ENCODE peak calls at places on chromosomes 1 and 21, in eight cellular contexts. One of them, this sample, is unnamed.

GRCh38 chr1:171869097-171869496 is 27.8 kb downstream of the DNM3 start:
- DNase-seq in testis: no peak
- DNase-seq in stimulated activated CD4-positive, alpha-beta T cell treated with anti-CD3 and anti-CD28 coated beads, Interleukin-15, amount 100 ng/mL, for 1 hour: no peak
- DNase-seq in fibroblast of the aortic adventitia: no peak
- DNase-seq in glutamatergic neuron: no peak
- DNase-seq in OCI-LY7: no peak
- DNase-seq in smooth muscle cell of the brain vasculature: no peak
- DNase-seq in mesothelial cell of epicardium: no peak
- DNase-seq in this sample: no peak

GRCh38 chr1:56326056-56326455 is 253.3 kb downstream of the PLPP3 start:
- DNase-seq in testis: no peak
- DNase-seq in stimulated activated CD4-positive, alpha-beta T cell treated with anti-CD3 and anti-CD28 coated beads, Interleukin-15, amount 100 ng/mL, for 1 hour: no peak
- DNase-seq in fibroblast of the aortic adventitia: peak; percentile 22
- DNase-seq in glutamatergic neuron: no peak
- DNase-seq in OCI-LY7: no peak
- DNase-seq in smooth muscle cell of the brain vasculature: no peak
- DNase-seq in mesothelial cell of epicardium: no peak
- DNase-seq in this sample: peak; percentile 47

GRCh38 chr1:18155881-18156385 is 48.3 kb downstream of the IGSF21 start:
- DNase-seq in testis: no peak
- DNase-seq in stimulated activated CD4-positive, alpha-beta T cell treated with anti-CD3 and anti-CD28 coated beads, Interleukin-15, amount 100 ng/mL, for 1 hour: no peak
- DNase-seq in fibroblast of the aortic adventitia: no peak
- DNase-seq in glutamatergic neuron: no peak
- DNase-seq in OCI-LY7: no peak
- DNase-seq in smooth muscle cell of the brain vasculature: no peak
- DNase-seq in mesothelial cell of epicardium: no peak
- DNase-seq in this sample: no peak

GRCh38 chr21:28193189-28193588 is 799.5 kb downstream of the LTN1 start:
- DNase-seq in testis: no peak
- DNase-seq in stimulated activated CD4-positive, alpha-beta T cell treated with anti-CD3 and anti-CD28 coated beads, Interleukin-15, amount 100 ng/mL, for 1 hour: no peak
- DNase-seq in fibroblast of the aortic adventitia: no peak
- DNase-seq in glutamatergic neuron: no peak
- DNase-seq in OCI-LY7: peak; percentile 2
- DNase-seq in smooth muscle cell of the brain vasculature: no peak
- DNase-seq in mesothelial cell of epicardium: no peak
- DNase-seq in this sample: no peak

GRCh38 chr1:37945743-37946702 is 830 bp downstream of the INPP5B start:
- DNase-seq in testis: peak; percentile 61
- DNase-seq in stimulated activated CD4-positive, alpha-beta T cell treated with anti-CD3 and anti-CD28 coated beads, Interleukin-15, amount 100 ng/mL, for 1 hour: no peak
- DNase-seq in fibroblast of the aortic adventitia: peak; percentile 97
- DNase-seq in glutamatergic neuron: peak; percentile 25
- DNase-seq in OCI-LY7: no peak
- DNase-seq in smooth muscle cell of the brain vasculature: peak; percentile 51
- DNase-seq in mesothelial cell of epicardium: no peak
- DNase-seq in this sample: peak; percentile 91

GRCh38 chr1:246779561-246780175 is 55.5 kb downstream of the SCCPDH start:
- DNase-seq in testis: no peak
- DNase-seq in stimulated activated CD4-positive, alpha-beta T cell treated with anti-CD3 and anti-CD28 coated beads, Interleukin-15, amount 100 ng/mL, for 1 hour: no peak
- DNase-seq in fibroblast of the aortic adventitia: no peak
- DNase-seq in glutamatergic neuron: no peak
- DNase-seq in OCI-LY7: no peak
- DNase-seq in smooth muscle cell of the brain vasculature: no peak
- DNase-seq in mesothelial cell of epicardium: no peak
- DNase-seq in this sample: no peak

GRCh38 chr1:64597151-64597550 is 127.2 kb downstream of the CACHD1 start:
- DNase-seq in testis: no peak
- DNase-seq in stimulated activated CD4-positive, alpha-beta T cell treated with anti-CD3 and anti-CD28 coated beads, Interleukin-15, amount 100 ng/mL, for 1 hour: no peak
- DNase-seq in fibroblast of the aortic adventitia: no peak
- DNase-seq in glutamatergic neuron: no peak
- DNase-seq in OCI-LY7: no peak
- DNase-seq in smooth muscle cell of the brain vasculature: no peak
- DNase-seq in mesothelial cell of epicardium: no peak
- DNase-seq in this sample: no peak

GRCh38 chr1:56404561-56405030 is 174.8 kb downstream of the PLPP3 start:
- DNase-seq in testis: peak; percentile 74
- DNase-seq in stimulated activated CD4-positive, alpha-beta T cell treated with anti-CD3 and anti-CD28 coated beads, Interleukin-15, amount 100 ng/mL, for 1 hour: no peak
- DNase-seq in fibroblast of the aortic adventitia: peak; percentile 80
- DNase-seq in glutamatergic neuron: no peak
- DNase-seq in OCI-LY7: no peak
- DNase-seq in smooth muscle cell of the brain vasculature: peak; percentile 4
- DNase-seq in mesothelial cell of epicardium: no peak
- DNase-seq in this sample: peak; percentile 25

GRCh38 chr1:34898220-34898820 is 31.1 kb downstream of the DLGAP3 start:
- DNase-seq in testis: no peak
- DNase-seq in stimulated activated CD4-positive, alpha-beta T cell treated with anti-CD3 and anti-CD28 coated beads, Interleukin-15, amount 100 ng/mL, for 1 hour: no peak
- DNase-seq in fibroblast of the aortic adventitia: peak; percentile 42
- DNase-seq in glutamatergic neuron: no peak
- DNase-seq in OCI-LY7: no peak
- DNase-seq in smooth muscle cell of the brain vasculature: no peak
- DNase-seq in mesothelial cell of epicardium: no peak
- DNase-seq in this sample: no peak

GRCh38 chr1:55988963-55989452 is 590.4 kb downstream of the PLPP3 start:
- DNase-seq in testis: no peak
- DNase-seq in stimulated activated CD4-positive, alpha-beta T cell treated with anti-CD3 and anti-CD28 coated beads, Interleukin-15, amount 100 ng/mL, for 1 hour: no peak
- DNase-seq in fibroblast of the aortic adventitia: no peak
- DNase-seq in glutamatergic neuron: no peak
- DNase-seq in OCI-LY7: no peak
- DNase-seq in smooth muscle cell of the brain vasculature: no peak
- DNase-seq in mesothelial cell of epicardium: no peak
- DNase-seq in this sample: no peak

GRCh38 chr1:235763962-235764361 is 102.7 kb downstream of the LYST start:
- DNase-seq in testis: no peak
- DNase-seq in stimulated activated CD4-positive, alpha-beta T cell treated with anti-CD3 and anti-CD28 coated beads, Interleukin-15, amount 100 ng/mL, for 1 hour: no peak
- DNase-seq in fibroblast of the aortic adventitia: no peak
- DNase-seq in glutamatergic neuron: no peak
- DNase-seq in OCI-LY7: no peak
- DNase-seq in smooth muscle cell of the brain vasculature: no peak
- DNase-seq in mesothelial cell of epicardium: no peak
- DNase-seq in this sample: no peak

GRCh38 chr1:107141491-107142369 is 891 bp downstream of the NTNG1 start:
- DNase-seq in testis: peak; percentile 19
- DNase-seq in stimulated activated CD4-positive, alpha-beta T cell treated with anti-CD3 and anti-CD28 coated beads, Interleukin-15, amount 100 ng/mL, for 1 hour: no peak
- DNase-seq in fibroblast of the aortic adventitia: peak; percentile 81
- DNase-seq in glutamatergic neuron: no peak
- DNase-seq in OCI-LY7: peak; percentile 68
- DNase-seq in smooth muscle cell of the brain vasculature: no peak
- DNase-seq in mesothelial cell of epicardium: no peak
- DNase-seq in this sample: peak; percentile 87

GRCh38 chr1:150805899-150806298 is 2.2 kb downstream of the CTSK start:
- DNase-seq in testis: no peak
- DNase-seq in stimulated activated CD4-positive, alpha-beta T cell treated with anti-CD3 and anti-CD28 coated beads, Interleukin-15, amount 100 ng/mL, for 1 hour: no peak
- DNase-seq in fibroblast of the aortic adventitia: no peak
- DNase-seq in glutamatergic neuron: no peak
- DNase-seq in OCI-LY7: no peak
- DNase-seq in smooth muscle cell of the brain vasculature: no peak
- DNase-seq in mesothelial cell of epicardium: no peak
- DNase-seq in this sample: no peak

GRCh38 chr1:206739411-206740076 is 31.0 kb upstream of the IL19 start:
- DNase-seq in testis: no peak
- DNase-seq in stimulated activated CD4-positive, alpha-beta T cell treated with anti-CD3 and anti-CD28 coated beads, Interleukin-15, amount 100 ng/mL, for 1 hour: no peak
- DNase-seq in fibroblast of the aortic adventitia: no peak
- DNase-seq in glutamatergic neuron: no peak
- DNase-seq in OCI-LY7: peak; percentile 79
- DNase-seq in smooth muscle cell of the brain vasculature: no peak
- DNase-seq in mesothelial cell of epicardium: no peak
- DNase-seq in this sample: no peak

GRCh38 chr1:169186106-169186505 is 79.6 kb downstream of the ATP1B1 start:
- DNase-seq in testis: no peak
- DNase-seq in stimulated activated CD4-positive, alpha-beta T cell treated with anti-CD3 and anti-CD28 coated beads, Interleukin-15, amount 100 ng/mL, for 1 hour: no peak
- DNase-seq in fibroblast of the aortic adventitia: no peak
- DNase-seq in glutamatergic neuron: no peak
- DNase-seq in OCI-LY7: no peak
- DNase-seq in smooth muscle cell of the brain vasculature: no peak
- DNase-seq in mesothelial cell of epicardium: no peak
- DNase-seq in this sample: no peak

GRCh38 chr1:230356869-230357778 is 69.0 kb downstream of the PGBD5 start:
- DNase-seq in testis: no peak
- DNase-seq in stimulated activated CD4-positive, alpha-beta T cell treated with anti-CD3 and anti-CD28 coated beads, Interleukin-15, amount 100 ng/mL, for 1 hour: no peak
- DNase-seq in fibroblast of the aortic adventitia: no peak
- DNase-seq in glutamatergic neuron: no peak
- DNase-seq in OCI-LY7: no peak
- DNase-seq in smooth muscle cell of the brain vasculature: peak; percentile 1
- DNase-seq in mesothelial cell of epicardium: no peak
- DNase-seq in this sample: no peak

GRCh38 chr1:204323887-204324286 is 35.8 kb downstream of the PLEKHA6 start:
- DNase-seq in testis: no peak
- DNase-seq in stimulated activated CD4-positive, alpha-beta T cell treated with anti-CD3 and anti-CD28 coated beads, Interleukin-15, amount 100 ng/mL, for 1 hour: no peak
- DNase-seq in fibroblast of the aortic adventitia: no peak
- DNase-seq in glutamatergic neuron: no peak
- DNase-seq in OCI-LY7: no peak
- DNase-seq in smooth muscle cell of the brain vasculature: no peak
- DNase-seq in mesothelial cell of epicardium: no peak
- DNase-seq in this sample: peak; percentile 32

GRCh38 chr1:3530931-3531818 is 76.7 kb downstream of the ARHGEF16 start:
- DNase-seq in testis: peak; percentile 88
- DNase-seq in stimulated activated CD4-positive, alpha-beta T cell treated with anti-CD3 and anti-CD28 coated beads, Interleukin-15, amount 100 ng/mL, for 1 hour: peak; percentile 59
- DNase-seq in fibroblast of the aortic adventitia: peak; percentile 68
- DNase-seq in glutamatergic neuron: no peak
- DNase-seq in OCI-LY7: peak; percentile 10
- DNase-seq in smooth muscle cell of the brain vasculature: no peak
- DNase-seq in mesothelial cell of epicardium: peak; percentile 74
- DNase-seq in this sample: peak; percentile 33

GRCh38 chr1:109116286-109116685 is 2.4 kb downstream of the ELAPOR1 start:
- DNase-seq in testis: no peak
- DNase-seq in stimulated activated CD4-positive, alpha-beta T cell treated with anti-CD3 and anti-CD28 coated beads, Interleukin-15, amount 100 ng/mL, for 1 hour: no peak
- DNase-seq in fibroblast of the aortic adventitia: no peak
- DNase-seq in glutamatergic neuron: no peak
- DNase-seq in OCI-LY7: no peak
- DNase-seq in smooth muscle cell of the brain vasculature: no peak
- DNase-seq in mesothelial cell of epicardium: no peak
- DNase-seq in this sample: no peak

GRCh38 chr1:14637233-14637632 is 38.7 kb downstream of the KAZN start:
- DNase-seq in testis: no peak
- DNase-seq in stimulated activated CD4-positive, alpha-beta T cell treated with anti-CD3 and anti-CD28 coated beads, Interleukin-15, amount 100 ng/mL, for 1 hour: no peak
- DNase-seq in fibroblast of the aortic adventitia: no peak
- DNase-seq in glutamatergic neuron: no peak
- DNase-seq in OCI-LY7: no peak
- DNase-seq in smooth muscle cell of the brain vasculature: no peak
- DNase-seq in mesothelial cell of epicardium: no peak
- DNase-seq in this sample: no peak

GRCh38 chr1:211638723-211639122 is 36.7 kb downstream of the NEK2 start:
- DNase-seq in testis: no peak
- DNase-seq in stimulated activated CD4-positive, alpha-beta T cell treated with anti-CD3 and anti-CD28 coated beads, Interleukin-15, amount 100 ng/mL, for 1 hour: no peak
- DNase-seq in fibroblast of the aortic adventitia: no peak
- DNase-seq in glutamatergic neuron: no peak
- DNase-seq in OCI-LY7: no peak
- DNase-seq in smooth muscle cell of the brain vasculature: no peak
- DNase-seq in mesothelial cell of epicardium: no peak
- DNase-seq in this sample: no peak

GRCh38 chr1:50969611-50970507 is at the start of gene CDKN2C:
- DNase-seq in testis: peak; percentile 90
- DNase-seq in stimulated activated CD4-positive, alpha-beta T cell treated with anti-CD3 and anti-CD28 coated beads, Interleukin-15, amount 100 ng/mL, for 1 hour: no peak
- DNase-seq in fibroblast of the aortic adventitia: peak; percentile 92
- DNase-seq in glutamatergic neuron: peak; percentile 61
- DNase-seq in OCI-LY7: peak; percentile 80
- DNase-seq in smooth muscle cell of the brain vasculature: peak; percentile 56
- DNase-seq in mesothelial cell of epicardium: no peak
- DNase-seq in this sample: peak; percentile 81

GRCh38 chr1:167233373-167233772 is 12.7 kb downstream of the POU2F1 start:
- DNase-seq in testis: no peak
- DNase-seq in stimulated activated CD4-positive, alpha-beta T cell treated with anti-CD3 and anti-CD28 coated beads, Interleukin-15, amount 100 ng/mL, for 1 hour: no peak
- DNase-seq in fibroblast of the aortic adventitia: no peak
- DNase-seq in glutamatergic neuron: no peak
- DNase-seq in OCI-LY7: no peak
- DNase-seq in smooth muscle cell of the brain vasculature: no peak
- DNase-seq in mesothelial cell of epicardium: no peak
- DNase-seq in this sample: no peak

GRCh38 chr1:204383163-204383904 is 23.6 kb upstream of the PLEKHA6 start:
- DNase-seq in testis: no peak
- DNase-seq in stimulated activated CD4-positive, alpha-beta T cell treated with anti-CD3 and anti-CD28 coated beads, Interleukin-15, amount 100 ng/mL, for 1 hour: no peak
- DNase-seq in fibroblast of the aortic adventitia: no peak
- DNase-seq in glutamatergic neuron: no peak
- DNase-seq in OCI-LY7: no peak
- DNase-seq in smooth muscle cell of the brain vasculature: no peak
- DNase-seq in mesothelial cell of epicardium: no peak
- DNase-seq in this sample: no peak

GRCh38 chr1:98991127-98992003 is 13.3 kb downstream of the PLPPR5 start:
- DNase-seq in testis: no peak
- DNase-seq in stimulated activated CD4-positive, alpha-beta T cell treated with anti-CD3 and anti-CD28 coated beads, Interleukin-15, amount 100 ng/mL, for 1 hour: no peak
- DNase-seq in fibroblast of the aortic adventitia: peak; percentile 88
- DNase-seq in glutamatergic neuron: no peak
- DNase-seq in OCI-LY7: peak; percentile 25
- DNase-seq in smooth muscle cell of the brain vasculature: peak; percentile 75
- DNase-seq in mesothelial cell of epicardium: no peak
- DNase-seq in this sample: peak; percentile 97

GRCh38 chr1:206798384-206798996 is 26.2 kb upstream of the IL10 start:
- DNase-seq in testis: no peak
- DNase-seq in stimulated activated CD4-positive, alpha-beta T cell treated with anti-CD3 and anti-CD28 coated beads, Interleukin-15, amount 100 ng/mL, for 1 hour: no peak
- DNase-seq in fibroblast of the aortic adventitia: no peak
- DNase-seq in glutamatergic neuron: no peak
- DNase-seq in OCI-LY7: no peak
- DNase-seq in smooth muscle cell of the brain vasculature: no peak
- DNase-seq in mesothelial cell of epicardium: no peak
- DNase-seq in this sample: no peak

GRCh38 chr1:11977625-11978024 is 2.6 kb upstream of the MFN2 start:
- DNase-seq in testis: no peak
- DNase-seq in stimulated activated CD4-positive, alpha-beta T cell treated with anti-CD3 and anti-CD28 coated beads, Interleukin-15, amount 100 ng/mL, for 1 hour: no peak
- DNase-seq in fibroblast of the aortic adventitia: peak; percentile 82
- DNase-seq in glutamatergic neuron: no peak
- DNase-seq in OCI-LY7: no peak
- DNase-seq in smooth muscle cell of the brain vasculature: no peak
- DNase-seq in mesothelial cell of epicardium: no peak
- DNase-seq in this sample: no peak

GRCh38 chr1:199774433-199775089 is 252.9 kb upstream of the NR5A2 start:
- DNase-seq in testis: no peak
- DNase-seq in stimulated activated CD4-positive, alpha-beta T cell treated with anti-CD3 and anti-CD28 coated beads, Interleukin-15, amount 100 ng/mL, for 1 hour: no peak
- DNase-seq in fibroblast of the aortic adventitia: no peak
- DNase-seq in glutamatergic neuron: no peak
- DNase-seq in OCI-LY7: no peak
- DNase-seq in smooth muscle cell of the brain vasculature: no peak
- DNase-seq in mesothelial cell of epicardium: no peak
- DNase-seq in this sample: peak; percentile 74

GRCh38 chr1:55131218-55131617 is 83.9 kb downstream of the USP24 start:
- DNase-seq in testis: no peak
- DNase-seq in stimulated activated CD4-positive, alpha-beta T cell treated with anti-CD3 and anti-CD28 coated beads, Interleukin-15, amount 100 ng/mL, for 1 hour: no peak
- DNase-seq in fibroblast of the aortic adventitia: no peak
- DNase-seq in glutamatergic neuron: no peak
- DNase-seq in OCI-LY7: no peak
- DNase-seq in smooth muscle cell of the brain vasculature: no peak
- DNase-seq in mesothelial cell of epicardium: no peak
- DNase-seq in this sample: peak; percentile 41

GRCh38 chr1:24191860-24192259 is 4.8 kb upstream of the IFNLR1 start:
- DNase-seq in testis: no peak
- DNase-seq in stimulated activated CD4-positive, alpha-beta T cell treated with anti-CD3 and anti-CD28 coated beads, Interleukin-15, amount 100 ng/mL, for 1 hour: no peak
- DNase-seq in fibroblast of the aortic adventitia: peak; percentile 23
- DNase-seq in glutamatergic neuron: no peak
- DNase-seq in OCI-LY7: no peak
- DNase-seq in smooth muscle cell of the brain vasculature: no peak
- DNase-seq in mesothelial cell of epicardium: no peak
- DNase-seq in this sample: peak; percentile 37

GRCh38 chr1:2840036-2840809 is 38.7 kb upstream of the TTC34 start:
- DNase-seq in testis: no peak
- DNase-seq in stimulated activated CD4-positive, alpha-beta T cell treated with anti-CD3 and anti-CD28 coated beads, Interleukin-15, amount 100 ng/mL, for 1 hour: peak; percentile 21
- DNase-seq in fibroblast of the aortic adventitia: no peak
- DNase-seq in glutamatergic neuron: no peak
- DNase-seq in OCI-LY7: no peak
- DNase-seq in smooth muscle cell of the brain vasculature: no peak
- DNase-seq in mesothelial cell of epicardium: no peak
- DNase-seq in this sample: no peak

GRCh38 chr1:155272466-155273133 is 704 bp downstream of the CLK2 start:
- DNase-seq in testis: peak; percentile 35
- DNase-seq in stimulated activated CD4-positive, alpha-beta T cell treated with anti-CD3 and anti-CD28 coated beads, Interleukin-15, amount 100 ng/mL, for 1 hour: no peak
- DNase-seq in fibroblast of the aortic adventitia: peak; percentile 68
- DNase-seq in glutamatergic neuron: no peak
- DNase-seq in OCI-LY7: no peak
- DNase-seq in smooth muscle cell of the brain vasculature: no peak
- DNase-seq in mesothelial cell of epicardium: no peak
- DNase-seq in this sample: peak; percentile 67

GRCh38 chr1:145857170-145857569 is 1.7 kb downstream of the PIAS3 start:
- DNase-seq in testis: no peak
- DNase-seq in stimulated activated CD4-positive, alpha-beta T cell treated with anti-CD3 and anti-CD28 coated beads, Interleukin-15, amount 100 ng/mL, for 1 hour: no peak
- DNase-seq in fibroblast of the aortic adventitia: no peak
- DNase-seq in glutamatergic neuron: no peak
- DNase-seq in OCI-LY7: no peak
- DNase-seq in smooth muscle cell of the brain vasculature: no peak
- DNase-seq in mesothelial cell of epicardium: no peak
- DNase-seq in this sample: no peak

GRCh38 chr1:91814448-91814847 is 71.5 kb downstream of the TGFBR3 start:
- DNase-seq in testis: no peak
- DNase-seq in stimulated activated CD4-positive, alpha-beta T cell treated with anti-CD3 and anti-CD28 coated beads, Interleukin-15, amount 100 ng/mL, for 1 hour: no peak
- DNase-seq in fibroblast of the aortic adventitia: no peak
- DNase-seq in glutamatergic neuron: no peak
- DNase-seq in OCI-LY7: no peak
- DNase-seq in smooth muscle cell of the brain vasculature: no peak
- DNase-seq in mesothelial cell of epicardium: no peak
- DNase-seq in this sample: no peak